ENCODE peak calls at places on chromosomes 7 and 10, in five cellular contexts. R is HepG2, A is GM12878, W is K562, E is H1. S is an unnamed sample.

GRCh38 chr7:82623812-82624211 is 180.2 kb upstream of the CACNA2D1 start:
- DNase-seq in W (no peak), E (no peak), R (no peak), A (no peak), S (no peak)

GRCh38 chr10:112361951-112362770 is 11.8 kb upstream of the ACSL5 start:
- DNase-seq in R (no peak), A (no peak), E (no peak), W (no peak), S (no peak)

GRCh38 chr10:122181055-122181732 is 89.9 kb upstream of the BTBD16 start:
- DNase-seq in W (no peak), E (no peak), A (no peak), R (no peak), S (no peak)

GRCh38 chr7:99782012-99782953 is 1.7 kb downstream of the CYP3A4 start:
- DNase-seq in W (no peak), E (no peak), A (no peak), R (peak), S (no peak)

GRCh38 chr10:78913219-78914059 is 155.3 kb upstream of the ZMIZ1 start:
- DNase-seq in E (peak), R (peak), W (no peak), A (no peak), S (no peak)

GRCh38 chr7:80542398-80542797 is 30.5 kb upstream of the GNAT3 start:
- DNase-seq in W (no peak), A (no peak), E (no peak), R (no peak), S (no peak)

GRCh38 chr10:50740351-50740688 is 584 bp downstream of the ASAH2B start:
- DNase-seq in A (peak), E (no peak), R (peak), W (peak), S (no peak)

GRCh38 chr7:30470783-30471182 is 7.8 kb downstream of the NOD1 start:
- DNase-seq in W (peak), A (no peak), E (no peak), R (no peak), S (no peak)

GRCh38 chr7:83648464-83649241 is at the start of gene SEMA3E:
- DNase-seq in W (no peak), R (no peak), A (no peak), E (no peak), S (peak)

GRCh38 chr7:151759591-151760042 is 117.3 kb downstream of the PRKAG2 start:
- DNase-seq in E (peak), A (no peak), W (peak), R (peak), S (peak)

GRCh38 chr7:47102442-47102841 is 479.5 kb downstream of the TNS3 start:
- DNase-seq in W (no peak), A (no peak), R (no peak), E (no peak), S (no peak)

GRCh38 chr7:155820788-155821187 is 8.5 kb upstream of the SHH start:
- DNase-seq in W (no peak), E (no peak), A (no peak), R (no peak), S (no peak)

GRCh38 chr10:76082956-76083355 is 651.5 kb downstream of the LRMDA start:
- DNase-seq in A (no peak), W (no peak), R (no peak), E (peak), S (peak)

GRCh38 chr10:3777876-3778707 is 6.9 kb downstream of the KLF6 start:
- DNase-seq in E (no peak), W (no peak), R (no peak), A (no peak), S (no peak)

GRCh38 chr7:46215987-46216567 is 295.0 kb upstream of the IGFBP3 start:
- DNase-seq in E (no peak), A (no peak), W (no peak), R (peak), S (no peak)

GRCh38 chr7:101717986-101718746 is 89.1 kb upstream of the MYL10 start:
- DNase-seq in A (no peak), R (peak), W (peak), E (no peak), S (no peak)

GRCh38 chr10:22927661-22928403 is at the start of gene ARMC3:
- DNase-seq in R (peak), A (no peak), W (peak), E (peak), S (peak)

GRCh38 chr10:80497187-80498038 is 40.3 kb upstream of the SH2D4B start:
- DNase-seq in A (no peak), R (no peak), E (no peak), W (peak), S (no peak)

GRCh38 chr7:135459951-135460567 is 49.8 kb downstream of the CNOT4 start:
- DNase-seq in R (no peak), A (peak), E (no peak), W (no peak), S (no peak)

GRCh38 chr7:151930695-151931094 is 25.6 kb upstream of the GALNTL5 start:
- DNase-seq in W (no peak), R (no peak), E (no peak), A (no peak), S (no peak)

GRCh38 chr10:1128649-1129048 is 72.5 kb downstream of the WDR37 start:
- DNase-seq in R (no peak), W (no peak), E (no peak), A (no peak), S (no peak)

GRCh38 chr10:84205853-84206513 is 11.6 kb downstream of the CDHR1 start:
- DNase-seq in R (no peak), A (no peak), W (no peak), E (no peak), S (no peak)

GRCh38 chr7:90709501-90710465 is 113.7 kb downstream of the CDK14 start:
- DNase-seq in W (no peak), R (no peak), E (no peak), A (no peak), S (no peak)

GRCh38 chr10:104897679-104898078 is 256.6 kb downstream of the SORCS3 start:
- DNase-seq in A (no peak), W (no peak), R (no peak), E (no peak), S (no peak)

GRCh38 chr10:6348091-6348862 is 145.5 kb downstream of the PFKFB3 start:
- DNase-seq in W (no peak), R (no peak), A (peak), E (no peak), S (no peak)

GRCh38 chr7:30159698-30160143 is 24.9 kb downstream of the MTURN start:
- DNase-seq in A (no peak), E (no peak), R (peak), W (no peak), S (no peak)

GRCh38 chr7:51251292-51251691 is 65.3 kb downstream of the COBL start:
- DNase-seq in A (no peak), E (no peak), R (no peak), W (no peak), S (no peak)

GRCh38 chr7:150378115-150378852 is 846 bp upstream of the ZNF775 start:
- DNase-seq in W (peak), E (peak), R (peak), A (no peak), S (peak)

GRCh38 chr10:50653142-50653541 is 29.4 kb upstream of the SGMS1 start:
- DNase-seq in W (peak), A (no peak), R (no peak), E (no peak), S (peak)

GRCh38 chr7:44882899-44883298 is 2.4 kb downstream of the PURB start:
- DNase-seq in R (no peak), A (no peak), W (no peak), E (no peak), S (no peak)

GRCh38 chr7:139777948-139778841 is at the start of gene HIPK2:
- DNase-seq in E (no peak), A (no peak), R (peak), W (peak), S (no peak)

GRCh38 chr7:71687831-71688599 is 556.1 kb downstream of the GALNT17 start:
- DNase-seq in R (no peak), A (no peak), W (no peak), E (no peak), S (no peak)

GRCh38 chr7:71679480-71679879 is 547.5 kb downstream of the GALNT17 start:
- DNase-seq in W (no peak), A (no peak), R (no peak), E (no peak), S (no peak)

GRCh38 chr7:71682181-71682580 is 550.2 kb downstream of the GALNT17 start:
- DNase-seq in A (no peak), R (no peak), W (no peak), E (no peak), S (no peak)

GRCh38 chr7:71683382-71683781 is 551.4 kb downstream of the GALNT17 start:
- DNase-seq in E (no peak), R (no peak), W (no peak), A (no peak), S (no peak)

DNA sequence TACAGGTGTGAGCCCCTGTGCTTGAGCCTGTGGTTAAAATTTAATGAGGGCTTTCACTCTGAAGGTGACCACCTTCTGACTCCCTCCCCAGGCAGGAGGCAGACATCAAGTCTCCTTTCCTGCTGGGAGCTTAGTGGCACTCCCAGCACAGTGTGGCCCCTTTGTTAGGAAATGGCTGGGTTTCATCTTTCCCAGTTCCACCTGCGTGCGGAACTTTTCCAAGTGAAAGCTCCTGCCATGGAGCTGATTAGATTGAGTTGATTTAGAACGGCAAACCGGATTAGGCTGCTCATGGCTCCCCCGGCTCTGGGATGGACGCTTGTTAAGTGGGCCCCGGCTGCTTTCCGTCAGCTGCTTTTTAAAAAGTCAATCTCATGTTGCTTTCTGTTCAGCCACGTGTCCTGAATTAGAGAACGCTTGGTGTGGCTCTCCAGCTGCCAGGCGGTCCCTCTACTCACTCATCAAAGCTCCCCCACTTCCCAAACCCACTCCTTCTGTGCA is 550.9 kb downstream of the GALNT17 start:
- DNase-seq in R (no peak), E (peak), A (no peak), W (no peak), S (no peak)
- H3K4me2 ChIP-seq in R (no peak), E (peak), A (no peak), W (no peak), S (no peak)

DNA sequence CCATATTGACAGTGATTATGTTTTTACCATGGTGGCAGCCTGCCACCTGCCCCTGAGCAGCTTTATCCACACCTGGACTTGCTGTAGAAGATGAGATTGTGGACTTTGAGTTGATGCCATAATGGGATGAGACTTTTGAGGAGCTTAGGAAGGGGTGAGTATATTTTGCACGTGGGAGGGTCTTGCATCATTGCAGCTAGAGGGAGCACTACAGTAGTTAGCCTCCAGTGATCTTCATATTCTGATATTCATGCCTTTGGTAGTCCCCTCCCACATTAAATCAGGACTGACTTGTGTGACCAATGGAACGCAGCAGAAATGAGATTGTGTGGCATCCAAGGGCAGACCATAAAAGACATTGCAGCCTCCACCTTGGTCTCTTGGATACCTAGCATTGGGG is 18.2 kb upstream of the COL13A1 start:
- DNase-seq in A (no peak), R (no peak), W (no peak), E (no peak), S (no peak)
- TF ChIP-seq CTCF in A (no peak), R (no peak), W (peak), E (no peak), S (no peak)

DNA sequence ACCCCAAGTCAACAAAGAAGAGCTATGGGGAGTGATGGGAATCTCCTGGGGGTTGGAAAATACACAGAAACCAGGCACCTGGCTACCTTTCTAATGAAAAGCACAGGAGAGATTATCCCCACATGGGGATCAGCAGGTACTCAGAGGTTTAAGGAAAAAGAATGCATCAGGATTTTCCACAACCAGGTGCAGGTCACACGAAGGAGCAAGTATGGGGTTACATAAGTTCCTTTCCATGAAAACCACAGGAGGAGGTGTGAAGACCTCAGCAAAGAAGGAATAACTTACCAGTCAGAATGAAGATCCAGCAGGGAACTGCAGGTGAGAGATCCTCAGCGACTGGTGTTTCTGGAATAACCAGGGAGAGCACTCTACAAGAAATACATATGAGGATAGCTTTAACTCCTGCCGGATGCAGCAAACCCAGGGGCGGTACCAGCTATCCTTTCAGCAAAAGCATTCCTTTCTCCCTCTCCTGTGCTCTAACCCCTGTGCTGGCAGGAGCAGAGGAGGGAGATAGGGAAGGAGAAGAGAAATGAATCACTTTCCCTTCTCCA is 116.7 kb upstream of the TMEM106B start:
- DNase-seq in E (peak), R (no peak), W (no peak), A (no peak), S (no peak)
- TF ChIP-seq SP1 in E (peak), R (no peak), W (no peak), A (no peak), S (no peak)

GRCh38 chr7:6161463-6162330 is 110.7 kb downstream of the CYTH3 start:
- DNase-seq in E (no peak), A (no peak), R (no peak), W (no peak), S (no peak)
- H3K4me2 ChIP-seq in E (no peak), A (peak), R (no peak), W (no peak), S (no peak)

DNA sequence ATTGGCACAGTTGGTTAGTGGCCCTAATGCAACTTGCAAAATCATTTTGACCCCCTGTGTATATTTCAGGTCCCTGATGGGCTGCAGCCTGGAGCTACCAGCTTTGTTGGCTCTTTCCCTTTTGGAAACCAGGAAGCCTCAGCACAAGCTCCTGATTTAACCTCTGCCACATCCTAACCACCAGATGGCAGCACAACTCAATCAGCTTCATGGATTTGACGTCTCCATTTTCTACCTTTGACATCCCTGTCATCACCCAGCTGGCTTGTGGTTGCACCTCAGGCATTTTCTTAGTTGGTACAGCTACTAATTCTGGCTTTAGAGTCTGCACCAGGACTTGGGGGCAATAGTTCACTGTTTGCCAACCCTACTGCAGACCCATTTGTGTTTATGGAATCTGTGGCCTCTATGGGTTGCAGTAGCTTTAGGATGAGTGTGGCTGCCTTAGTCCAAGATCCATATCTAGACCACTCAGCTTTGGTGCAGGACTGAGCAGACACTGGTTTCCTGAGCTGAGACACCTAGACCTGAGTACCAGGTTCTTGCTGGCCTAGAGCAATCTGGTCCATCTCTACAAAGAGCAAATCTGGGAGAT is 456.2 kb downstream of the REEP3 start:
- DNase-seq in E (no peak), A (no peak), W (peak), R (peak), S (peak)
- TF ChIP-seq CTCF in E (peak), A (peak), W (peak), R (peak), S (peak)

DNA sequence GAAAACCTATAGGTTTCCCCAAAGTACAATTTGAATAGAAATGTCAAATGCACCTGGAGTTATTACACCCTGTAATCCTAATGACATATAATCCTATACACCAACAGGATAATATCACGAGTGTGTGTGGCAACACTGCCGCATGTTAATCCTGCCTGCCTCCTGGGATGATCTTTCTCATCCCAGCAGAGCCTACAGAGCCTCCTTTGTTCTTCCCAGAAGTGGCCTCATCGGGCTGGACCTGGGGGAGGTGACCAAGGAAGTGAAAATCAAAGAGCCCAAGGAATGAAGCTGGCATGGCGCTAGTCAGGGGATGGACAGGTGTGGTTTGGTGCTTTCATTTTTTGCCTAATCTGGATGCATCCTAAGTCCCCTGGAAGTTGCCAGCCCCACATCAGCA is 29.5 kb upstream of the LEP start:
- DNase-seq in R (no peak), W (no peak), E (no peak), A (no peak), S (no peak)
- TF ChIP-seq SP1 in R (no peak), W (no peak), E (no peak), A (no peak), S (no peak)

GRCh38 chr7:16393862-16394422 is 27.4 kb downstream of the CRPPA start:
- DNase-seq in E (no peak), A (no peak), W (no peak), R (no peak), S (no peak)
- H3K4me2 ChIP-seq in E (no peak), A (no peak), W (no peak), R (no peak), S (no peak)

GRCh38 chr7:116673504-116673865 is 1.5 kb downstream of the MET start:
- DNase-seq in R (no peak), A (no peak), W (no peak), E (no peak), S (no peak)

GRCh38 chr7:116671111-116671510 is 885 bp upstream of the MET start:
- DNase-seq in W (no peak), R (no peak), E (no peak), A (no peak), S (no peak)

GRCh38 chr7:116670409-116671036 is 1.5 kb upstream of the MET start:
- DNase-seq in A (no peak), R (peak), W (no peak), E (no peak), S (no peak)

GRCh38 chr7:116672596-116673503 is 854 bp downstream of the MET start:
- DNase-seq in E (no peak), A (no peak), W (no peak), R (peak), S (no peak)

DNA sequence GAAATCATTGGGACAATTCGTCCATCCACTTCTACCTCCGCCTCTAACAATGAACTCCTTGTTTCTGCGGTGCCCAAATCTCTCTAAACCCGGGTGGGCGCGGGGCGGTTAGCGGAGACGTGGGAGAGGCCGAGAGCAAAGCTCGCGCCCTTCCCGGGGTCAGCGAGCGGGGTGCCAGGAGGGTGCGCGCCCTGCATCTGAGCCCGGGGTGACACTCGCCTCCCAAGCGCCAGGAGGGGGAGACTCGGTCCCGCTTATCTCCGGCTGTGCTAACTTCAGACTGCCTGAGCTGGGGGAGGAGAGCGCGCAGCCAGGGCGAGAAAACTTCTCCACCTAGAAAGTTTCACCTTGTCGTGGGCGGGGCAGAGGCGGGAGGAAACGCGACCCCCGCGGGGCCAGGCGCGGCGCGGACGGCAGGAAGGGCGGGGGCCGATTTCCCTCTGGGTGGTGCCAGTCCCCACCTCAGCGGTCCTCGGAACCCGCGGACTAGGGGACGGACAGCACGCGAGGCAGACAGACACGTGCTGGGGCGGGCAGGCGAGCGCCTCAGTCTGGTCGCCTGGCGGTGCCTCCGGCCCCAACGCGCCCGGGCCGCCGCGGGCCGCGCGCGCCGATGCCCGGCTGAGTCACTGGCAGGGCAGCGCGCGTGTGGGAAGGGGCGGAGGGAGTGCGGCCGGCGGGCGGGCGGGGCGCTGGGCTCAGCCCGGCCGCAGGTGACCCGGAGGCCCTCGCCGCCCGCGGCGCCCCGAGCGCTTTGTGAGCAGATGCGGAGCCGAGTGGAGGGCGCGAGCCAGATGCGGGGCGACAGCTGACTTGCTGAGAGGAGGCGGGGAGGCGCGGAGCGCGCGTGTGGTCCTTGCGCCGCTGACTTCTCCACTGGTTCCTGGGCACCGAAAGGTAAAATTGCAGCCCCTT is at the start of gene MET:
- DNase-seq in W (peak), A (no peak), E (no peak), R (peak), S (peak)
- TF ChIP-seq CTCF in W (peak), A (peak), E (peak), R (peak), S (peak)

GRCh38 chr7:42232275-42232674 is 4.7 kb downstream of the GLI3 start:
- DNase-seq in R (no peak), A (no peak), W (no peak), E (no peak), S (no peak)
- TF ChIP-seq SP1 in R (no peak), A (no peak), W (no peak), E (no peak), S (no peak)

GRCh38 chr10:47458466-47459154 is 25.3 kb downstream of the ANXA8 start:
- DNase-seq in E (no peak), A (no peak), R (no peak), W (no peak), S (no peak)
- H3K4me2 ChIP-seq in E (no peak), A (no peak), R (no peak), W (no peak), S (peak)

S was measured in HCT116.